ENCODE peak calls at places on chromosomes 1 and 21, in nine cellular contexts. E, Y, U, V, D, G, S, R and A are unnamed samples.

GRCh38 chr1:32992489-32993214 is 28.0 kb upstream of the RNF19B start:
- DNase-seq in E (peak), Y (peak), U (peak), V (peak), D (peak), G (peak), S (peak), R (peak), A (peak)

GRCh38 chr1:182410620-182411273 is 10.3 kb upstream of the TEDDM1 start:
- DNase-seq in E (no peak), Y (no peak), U (peak), V (no peak), D (no peak), G (no peak), S (no peak), R (no peak), A (no peak)

GRCh38 chr1:3762873-3763228 is 9.7 kb upstream of the SMIM1 start:
- DNase-seq in E (no peak), Y (no peak), U (no peak), V (no peak), D (no peak), G (no peak), S (no peak), R (no peak), A (no peak)

GRCh38 chr1:111422546-111423391 is 4.8 kb downstream of the OVGP1 start:
- DNase-seq in E (no peak), Y (peak), U (peak), V (no peak), D (peak), G (no peak), S (no peak), R (no peak), A (no peak)

GRCh38 chr21:27954806-27955205 is 987.9 kb upstream of the ADAMTS5 start:
- DNase-seq in E (no peak), Y (no peak), U (no peak), V (no peak), D (peak), G (peak), S (no peak), R (no peak), A (peak)

GRCh38 chr1:234840843-234841242 is 230.9 kb upstream of the IRF2BP2 start:
- DNase-seq in E (no peak), Y (peak), U (no peak), V (no peak), D (peak), G (no peak), S (no peak), R (no peak), A (no peak)

GRCh38 chr1:43172532-43172972 is 422 bp downstream of the CFAP57 start:
- DNase-seq in E (peak), Y (peak), U (peak), V (peak), D (peak), G (peak), S (peak), R (peak), A (peak)

GRCh38 chr1:33306561-33307493 is 14.1 kb downstream of the A3GALT2 start:
- DNase-seq in E (peak), Y (no peak), U (peak), V (peak), D (peak), G (no peak), S (peak), R (no peak), A (no peak)

GRCh38 chr21:45868488-45868887 is 113.1 kb upstream of the COL6A1 start:
- DNase-seq in E (no peak), Y (no peak), U (peak), V (no peak), D (no peak), G (no peak), S (no peak), R (no peak), A (no peak)

GRCh38 chr1:106924360-106924759 is 132.1 kb upstream of the PRMT6 start:
- DNase-seq in E (peak), Y (no peak), U (no peak), V (no peak), D (peak), G (no peak), S (no peak), R (no peak), A (no peak)

GRCh38 chr1:30856260-30856790 is 52.2 kb downstream of the SDC3 start:
- DNase-seq in E (peak), Y (no peak), U (peak), V (no peak), D (peak), G (no peak), S (no peak), R (no peak), A (no peak)

GRCh38 chr1:47201179-47201578 is 11.3 kb upstream of the PDZK1IP1 start:
- DNase-seq in E (no peak), Y (no peak), U (no peak), V (no peak), D (no peak), G (no peak), S (no peak), R (no peak), A (no peak)

GRCh38 chr1:204254031-204254661 is 40.4 kb upstream of the GOLT1A start:
- DNase-seq in E (no peak), Y (peak), U (peak), V (peak), D (peak), G (peak), S (peak), R (no peak), A (peak)

GRCh38 chr1:11719313-11720032 is 16.5 kb upstream of the AGTRAP start:
- DNase-seq in E (peak), Y (no peak), U (peak), V (peak), D (peak), G (peak), S (peak), R (peak), A (no peak)
- H3K4me3 ChIP-seq in E (peak), Y (no peak), U (no peak), V (peak), D (peak), G (peak), S (peak), R (peak), A (peak)

DNA sequence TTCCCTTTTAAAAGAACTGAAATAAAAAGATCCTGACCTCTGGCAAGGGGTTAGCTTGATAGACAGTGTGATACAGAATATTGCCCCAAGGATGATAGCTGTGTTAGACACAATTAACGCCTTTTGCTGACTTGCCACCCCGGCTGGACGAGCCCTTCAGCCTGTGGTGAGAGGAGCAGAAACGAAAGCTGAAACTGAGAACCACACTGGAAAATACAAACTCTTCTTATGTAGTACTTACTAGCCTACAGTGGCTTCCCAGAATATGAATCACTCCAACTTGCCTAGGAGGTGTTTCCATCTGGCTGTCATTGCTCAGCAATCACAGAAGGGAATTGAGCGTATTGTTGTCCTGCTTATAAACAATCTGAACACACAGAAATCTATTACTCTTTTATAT is 22.9 kb downstream of the SAMSN1 start:
- DNase-seq in E (no peak), Y (no peak), U (no peak), V (peak), D (no peak), G (no peak), S (peak), R (no peak), A (no peak)
- H3K4me3 ChIP-seq in E (no peak), Y (no peak), U (no peak), V (no peak), D (no peak), G (no peak), S (no peak), R (no peak), A (no peak)

DNA sequence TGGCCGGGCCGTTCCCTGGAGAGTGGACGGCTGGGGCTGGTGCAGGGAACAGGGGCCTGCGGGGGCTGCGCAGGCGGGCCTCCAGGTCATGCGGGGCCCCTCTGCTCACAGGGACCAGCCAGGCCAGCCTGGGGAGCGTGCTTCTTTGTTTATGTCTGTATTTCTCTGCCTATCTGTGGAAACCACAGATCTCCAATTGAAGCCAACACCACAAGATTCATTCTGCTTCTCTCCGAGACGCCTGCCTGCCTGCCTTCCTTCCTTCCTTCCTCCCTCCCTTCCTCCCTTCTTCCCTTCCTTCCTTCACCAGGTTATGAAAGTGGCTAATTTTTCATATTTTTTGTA is 39.9 kb upstream of the HMGN1 start:
- DNase-seq in E (no peak), Y (no peak), U (no peak), V (no peak), D (no peak), G (no peak), S (no peak), R (no peak), A (no peak)
- H3K4me3 ChIP-seq in E (no peak), Y (peak), U (no peak), V (peak), D (peak), G (peak), S (no peak), R (no peak), A (no peak)

GRCh38 chr1:226680653-226681052 is 58.4 kb downstream of the ITPKB start:
- DNase-seq in E (no peak), Y (no peak), U (no peak), V (no peak), D (no peak), G (no peak), S (no peak), R (no peak), A (no peak)

GRCh38 chr1:226681652-226682493 is 57.2 kb downstream of the ITPKB start:
- DNase-seq in E (no peak), Y (no peak), U (no peak), V (no peak), D (no peak), G (no peak), S (no peak), R (no peak), A (no peak)

GRCh38 chr1:226685196-226685820 is 53.8 kb downstream of the ITPKB start:
- DNase-seq in E (no peak), Y (no peak), U (no peak), V (no peak), D (no peak), G (no peak), S (no peak), R (no peak), A (no peak)

GRCh38 chr1:226679853-226680516 is 59.1 kb downstream of the ITPKB start:
- DNase-seq in E (peak), Y (no peak), U (peak), V (peak), D (peak), G (peak), S (peak), R (peak), A (no peak)

GRCh38 chr1:226682841-226683800 is 56.0 kb downstream of the ITPKB start:
- DNase-seq in E (no peak), Y (no peak), U (no peak), V (no peak), D (no peak), G (no peak), S (no peak), R (no peak), A (no peak)
- H3K4me3 ChIP-seq in E (no peak), Y (no peak), U (no peak), V (no peak), D (no peak), G (no peak), S (no peak), R (no peak), A (no peak)

GRCh38 chr1:27887215-27888035 is 15.1 kb downstream of the THEMIS2 start:
- DNase-seq in E (no peak), Y (no peak), U (no peak), V (no peak), D (no peak), G (no peak), S (no peak), R (no peak), A (no peak)
- H3K4me3 ChIP-seq in E (no peak), Y (no peak), U (no peak), V (no peak), D (no peak), G (no peak), S (no peak), R (no peak), A (no peak)

DNA sequence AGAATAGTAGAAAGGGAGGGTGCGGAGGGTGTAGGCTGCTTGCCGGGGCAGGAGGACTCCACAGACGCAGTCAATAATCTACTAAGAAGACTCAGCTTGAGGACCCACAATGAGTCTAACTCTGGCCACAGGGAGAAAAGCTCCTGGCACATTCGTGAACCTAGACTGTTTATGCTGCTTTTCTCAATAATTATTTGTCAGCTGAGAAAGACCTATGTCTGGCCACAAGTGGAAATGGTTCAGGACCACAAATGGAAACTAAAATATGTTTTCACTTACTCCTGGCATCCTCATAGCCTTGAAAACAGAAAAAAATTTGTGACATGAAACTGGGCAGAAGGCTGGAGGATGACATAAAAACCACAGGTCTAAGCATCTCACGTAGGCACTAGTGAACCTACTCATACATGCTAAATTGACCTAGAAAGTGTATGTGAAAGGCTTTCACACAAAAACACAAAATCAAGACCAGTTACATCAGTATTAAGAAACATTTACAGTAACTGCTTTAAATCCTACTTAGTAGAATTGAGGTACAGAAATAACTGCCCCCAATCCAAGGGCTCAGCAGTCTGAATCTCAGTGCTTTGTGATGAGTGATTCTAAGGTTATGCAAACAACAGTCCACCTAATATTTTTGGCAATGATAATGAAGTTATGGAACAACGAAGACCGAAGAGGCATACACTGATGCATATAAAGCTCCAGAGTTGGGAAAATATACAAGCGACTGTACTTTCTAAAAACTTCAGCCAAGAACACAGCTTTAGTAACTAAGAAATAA is 159.5 kb downstream of the SLC45A1 start:
- DNase-seq in E (no peak), Y (no peak), U (no peak), V (no peak), D (peak), G (peak), S (no peak), R (no peak), A (peak)
- H3K4me3 ChIP-seq in E (no peak), Y (no peak), U (no peak), V (no peak), D (peak), G (no peak), S (no peak), R (no peak), A (no peak)

GRCh38 chr1:48610628-48611542 is 138.9 kb upstream of the SPATA6 start:
- DNase-seq in E (no peak), Y (no peak), U (peak), V (no peak), D (no peak), G (no peak), S (peak), R (peak), A (no peak)
- H3K4me3 ChIP-seq in E (no peak), Y (no peak), U (no peak), V (no peak), D (no peak), G (no peak), S (no peak), R (no peak), A (no peak)